ENCODE peak calls at places on chromosomes 5 and 9, in seven cellular contexts. C is H9, M is HCT116, G is mammary epithelial cell, Y is SK-N-SH, R is neural progenitor cell, Z is fibroblast of lung. S is an unnamed sample.

GRCh38 chr5:151213803-151214613 is 9.9 kb downstream of the CCDC69 start:
- DNase-seq in C (peak; percentile 79), M (no peak), G (no peak), Y (no peak), R (no peak), Z (peak; percentile 17), S (no peak)

GRCh38 chr9:107489144-107489673 is 360 bp downstream of the KLF4 start:
- DNase-seq in C (no peak), M (no peak), G (no peak), Y (no peak), R (no peak), Z (no peak), S (no peak)

GRCh38 chr9:38620483-38621433 is at the start of gene ANKRD18A:
- DNase-seq in C (peak; percentile 96), M (peak; percentile 83), G (peak; percentile 95), Y (peak; percentile 91), R (peak; percentile 97), Z (peak; percentile 71), S (peak; percentile 33)

GRCh38 chr9:82490019-82490499 is 501.5 kb downstream of the SPATA31D1 start:
- DNase-seq in C (no peak), M (no peak), G (peak; percentile 96), Y (no peak), R (peak; percentile 12), Z (peak; percentile 89), S (peak; percentile 77)

GRCh38 chr5:62780230-62780629 is 201.6 kb downstream of the LRRC70 start:
- DNase-seq in C (no peak), M (no peak), G (no peak), Y (no peak), R (no peak), Z (no peak), S (no peak)

GRCh38 chr5:75116836-75117235 is 64.5 kb upstream of the GCNT4 start:
- DNase-seq in C (no peak), M (no peak), G (no peak), Y (no peak), R (no peak), Z (no peak), S (no peak)

GRCh38 chr5:33433303-33434255 is 7.2 kb upstream of the TARS1 start:
- DNase-seq in C (no peak), M (no peak), G (no peak), Y (no peak), R (no peak), Z (no peak), S (no peak)

GRCh38 chr9:137350696-137351584 is 48.9 kb upstream of the NRARP start:
- DNase-seq in C (no peak), M (no peak), G (no peak), Y (no peak), R (no peak), Z (no peak), S (no peak)

GRCh38 chr5:112413611-112414010 is 5.5 kb downstream of the EPB41L4A start:
- DNase-seq in C (no peak), M (no peak), G (no peak), Y (no peak), R (no peak), Z (no peak), S (no peak)

GRCh38 chr5:41371741-41372140 is 138.7 kb downstream of the PLCXD3 start:
- DNase-seq in C (no peak), M (no peak), G (peak; percentile 71), Y (no peak), R (no peak), Z (peak; percentile 83), S (no peak)

GRCh38 chr5:14266686-14267085 is 123.5 kb downstream of the TRIO start:
- DNase-seq in C (no peak), M (no peak), G (no peak), Y (no peak), R (no peak), Z (no peak), S (no peak)

GRCh38 chr9:20618361-20618799 is 3.9 kb downstream of the MLLT3 start:
- DNase-seq in C (no peak), M (no peak), G (peak; percentile 87), Y (no peak), R (no peak), Z (peak; percentile 48), S (no peak)

GRCh38 chr5:66498791-66499207 is 97.4 kb upstream of the MAST4 start:
- DNase-seq in C (no peak), M (no peak), G (peak; percentile 42), Y (peak; percentile 31), R (peak; percentile 7), Z (peak; percentile 44), S (peak; percentile 66)

GRCh38 chr5:134289509-134290113 is 63.7 kb upstream of the PPP2CA start:
- DNase-seq in C (peak; percentile 65), M (peak; percentile 83), G (peak; percentile 52), Y (peak; percentile 69), R (peak; percentile 83), Z (peak; percentile 66), S (peak; percentile 40)

GRCh38 chr9:124802426-124802825 is 25.5 kb downstream of the OLFML2A start:
- DNase-seq in C (no peak), M (no peak), G (no peak), Y (no peak), R (no peak), Z (no peak), S (no peak)

GRCh38 chr9:115154969-115155534 is 37.1 kb upstream of the TNC start:
- DNase-seq in C (no peak), M (no peak), G (no peak), Y (no peak), R (no peak), Z (no peak), S (no peak)

GRCh38 chr5:67063055-67063454 is 133.5 kb downstream of the CD180 start:
- DNase-seq in C (no peak), M (no peak), G (no peak), Y (no peak), R (no peak), Z (peak; percentile 30), S (no peak)

GRCh38 chr5:72066658-72067057 is 40.6 kb upstream of the MAP1B start:
- DNase-seq in C (no peak), M (peak; percentile 10), G (peak; percentile 68), Y (no peak), R (no peak), Z (peak; percentile 97), S (peak; percentile 53)

GRCh38 chr9:111943200-111943599 is 46.6 kb downstream of the UGCG start:
- DNase-seq in C (no peak), M (no peak), G (no peak), Y (no peak), R (no peak), Z (no peak), S (no peak)

GRCh38 chr9:133441571-133441970 is 18.2 kb upstream of the CACFD1 start:
- DNase-seq in C (no peak), M (no peak), G (no peak), Y (no peak), R (no peak), Z (no peak), S (no peak)

GRCh38 chr9:133439337-133439736 is 17.2 kb downstream of the ADAMTS13 start:
- DNase-seq in C (no peak), M (no peak), G (no peak), Y (no peak), R (no peak), Z (no peak), S (no peak)

GRCh38 chr9:133436706-133437105 is 14.5 kb downstream of the ADAMTS13 start:
- DNase-seq in C (no peak), M (no peak), G (no peak), Y (no peak), R (no peak), Z (no peak), S (no peak)

GRCh38 chr9:133440884-133441283 is 18.7 kb downstream of the ADAMTS13 start:
- DNase-seq in C (no peak), M (no peak), G (no peak), Y (no peak), R (no peak), Z (no peak), S (no peak)

DNA sequence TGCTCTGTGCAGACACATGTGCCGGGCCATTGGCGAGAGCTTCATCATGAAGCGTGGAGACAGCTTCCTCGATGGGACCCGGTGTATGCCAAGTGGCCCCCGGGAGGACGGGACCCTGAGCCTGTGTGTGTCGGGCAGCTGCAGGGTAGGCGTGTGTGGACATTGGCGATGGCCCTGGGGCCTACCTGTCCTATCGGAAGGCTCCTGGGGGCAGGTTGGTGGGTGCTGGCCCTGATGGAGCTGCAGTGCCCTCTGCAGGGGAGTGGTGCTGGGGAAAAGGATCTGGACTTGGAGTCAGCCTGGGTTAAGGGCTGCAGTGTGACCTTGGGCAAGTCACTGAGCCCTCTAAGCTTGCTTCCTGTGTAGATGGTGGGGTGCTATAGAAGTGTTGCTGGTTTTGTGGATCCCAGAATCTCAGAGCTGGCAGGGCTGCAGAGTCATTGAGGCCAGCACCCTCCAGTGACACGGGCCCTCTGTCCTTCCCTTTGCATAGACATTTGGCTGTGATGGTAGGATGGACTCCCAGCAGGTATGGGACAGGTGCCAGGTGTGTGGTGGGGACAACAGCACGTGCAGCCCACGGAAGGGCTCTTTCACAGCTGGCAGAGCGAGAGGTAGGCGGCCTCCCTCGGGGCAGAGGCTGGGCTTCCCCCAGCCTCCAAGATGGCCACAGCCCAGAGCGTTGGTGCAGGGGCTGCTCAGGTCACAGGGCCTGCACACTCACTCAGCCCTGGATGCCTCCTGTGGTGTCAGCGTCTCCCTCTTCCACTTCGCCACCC is 15.8 kb downstream of the ADAMTS13 start:
- DNase-seq in C (peak; percentile 67), M (no peak), G (no peak), Y (no peak), R (no peak), Z (no peak), S (no peak)
- TF ChIP-seq CTCF in C (peak; percentile 63), M (no peak), G (no peak), Y (no peak), R (peak; percentile 21), Z (no peak), S (peak; percentile 60)

DNA sequence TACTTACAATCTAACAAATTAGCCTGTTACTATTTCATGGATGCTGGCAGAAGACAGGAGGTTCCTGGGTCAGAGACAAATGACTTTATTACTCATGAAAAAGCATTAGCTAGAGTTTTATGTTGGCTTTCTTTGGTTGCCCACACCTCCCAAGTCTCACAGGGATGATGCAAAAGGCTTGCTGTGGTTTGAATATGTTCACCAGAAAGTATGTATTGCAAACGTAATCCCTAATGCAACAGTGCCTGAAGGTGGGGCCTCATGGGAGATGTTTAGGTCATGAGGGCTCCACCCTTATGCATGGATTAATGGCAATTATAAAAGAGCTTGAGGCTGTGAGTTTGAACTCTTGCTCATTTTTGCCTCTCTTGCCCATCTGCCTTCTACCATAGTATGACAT is 28.5 kb downstream of the DPYSL3 start:
- DNase-seq in C (no peak), M (no peak), G (peak; percentile 44), Y (no peak), R (no peak), Z (peak; percentile 98), S (no peak)
- H3K4me1 ChIP-seq in C (peaks cover 20% of the 10 kb centered on the region), M (no peaks in the 10 kb centered on the region), G (no peaks in the 10 kb centered on the region), Y (peaks cover 48% of the 10 kb centered on the region), R (peaks cover 37% of the 10 kb centered on the region), Z (peaks cover 17% of the 10 kb centered on the region), S (no peaks in the 10 kb centered on the region)

DNA sequence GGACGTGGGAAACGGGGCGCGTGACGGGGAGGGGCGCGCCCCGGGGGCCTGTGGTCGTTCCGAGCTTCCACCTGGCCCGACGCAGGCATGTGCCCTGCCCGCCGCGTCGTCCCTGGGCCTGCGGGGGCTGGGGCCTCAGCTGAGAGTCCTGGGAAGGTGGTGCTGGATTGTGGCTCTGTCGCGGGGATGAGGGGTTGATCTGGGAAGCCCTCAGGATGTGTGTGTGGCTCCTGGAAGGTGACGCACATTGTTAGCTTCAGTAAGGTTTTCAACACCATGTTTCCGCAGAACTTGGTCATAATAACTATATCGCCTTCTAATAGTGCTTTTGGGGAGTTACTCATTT is 589.1 kb downstream of the MTRR start:
- DNase-seq in C (no peak), M (no peak), G (peak; percentile 61), Y (no peak), R (no peak), Z (peak; percentile 25), S (no peak)
- H3K9ac ChIP-seq in C (no peak overlapping the region), M (no peak overlapping the region), G (peak overlapping the region; percentile 61), Y (peak overlapping the region; percentile 71), R (no peak overlapping the region), Z (peak overlapping the region; percentile 89), S (peak overlapping the region; percentile 80)

GRCh38 chr9:120875954-120876841 is 790 bp downstream of the PHF19 start:
- DNase-seq in C (peak; percentile 83), M (peak; percentile 73), G (peak; percentile 83), Y (peak; percentile 94), R (peak; percentile 70), Z (peak; percentile 88), S (peak; percentile 28)
- TF ChIP-seq CTCF in C (peak; percentile 28), M (no peak), G (no peak), Y (peak; percentile 24), R (no peak), Z (no peak), S (no peak)

S was measured in keratinocyte.